ENCODE peak calls at places on chromosome 7, in four cellular contexts. M is pancreas, B is fibroblast of lung, F is ovary. J is an unnamed sample.

GRCh38 chr7:36777062-36777461 is 52.8 kb upstream of the AOAH start:
- DNase-seq in M (no peak), B (no peak), F (no peak), J (no peak)

GRCh38 chr7:27102578-27103442 is at the start of gene HOXA2:
- DNase-seq in M (no peak), B (peak; percentile 91), F (peak; percentile 68), J (no peak)

GRCh38 chr7:42561797-42562196 is 324.8 kb upstream of the GLI3 start:
- DNase-seq in M (no peak), B (no peak), F (no peak), J (no peak)

GRCh38 chr7:620052-620451 is 100.4 kb upstream of the PDGFA start:
- DNase-seq in M (peak; percentile 9), B (peak; percentile 87), F (no peak), J (no peak)

GRCh38 chr7:107506683-107507339 is 37.0 kb downstream of the GPR22 start:
- DNase-seq in M (peak; percentile 76), B (no peak), F (no peak), J (no peak)

GRCh38 chr7:28853150-28853549 is 105.0 kb downstream of the TRIL start:
- DNase-seq in M (no peak), B (peak; percentile 42), F (no peak), J (no peak)

GRCh38 chr7:116969371-116969902 is 16.1 kb downstream of the ST7 start:
- DNase-seq in M (no peak), B (no peak), F (no peak), J (no peak)

GRCh38 chr7:65287023-65287422 is 86.6 kb upstream of the ZNF92 start:
- DNase-seq in M (no peak), B (no peak), F (no peak), J (no peak)

GRCh38 chr7:12131122-12131521 is 80.0 kb upstream of the TMEM106B start:
- DNase-seq in M (no peak), B (no peak), F (no peak), J (no peak)

GRCh38 chr7:50142421-50143113 is 49.5 kb upstream of the ZPBP start:
- DNase-seq in M (no peak), B (peak; percentile 48), F (no peak), J (no peak)

GRCh38 chr7:121120921-121121320 is 132.4 kb downstream of the CPED1 start:
- DNase-seq in M (no peak), B (no peak), F (no peak), J (no peak)

GRCh38 chr7:128800567-128800966 is 8.8 kb downstream of the CCDC136 start:
- DNase-seq in M (no peak), B (no peak), F (no peak), J (no peak)

GRCh38 chr7:78638364-78638763 is 815.1 kb downstream of the MAGI2 start:
- DNase-seq in M (no peak), B (no peak), F (no peak), J (no peak)

GRCh38 chr7:151940048-151940845 is 16.0 kb upstream of the GALNTL5 start:
- DNase-seq in M (no peak), B (peak; percentile 92), F (no peak), J (no peak)

GRCh38 chr7:18469332-18469731 is 26.2 kb upstream of the HDAC9 start:
- DNase-seq in M (no peak), B (no peak), F (no peak), J (no peak)

GRCh38 chr7:93366816-93367215 is 134.7 kb downstream of the VPS50 start:
- DNase-seq in M (no peak), B (no peak), F (no peak), J (no peak)

GRCh38 chr7:143462045-143462444 is 15.6 kb upstream of the TAS2R41 start:
- DNase-seq in M (no peak), B (no peak), F (no peak), J (no peak)

GRCh38 chr7:118328505-118329211 is 104.2 kb downstream of the ANKRD7 start:
- DNase-seq in M (no peak), B (no peak), F (no peak), J (no peak)

GRCh38 chr7:30411173-30411572 is 67.4 kb downstream of the NOD1 start:
- DNase-seq in M (no peak), B (no peak), F (no peak), J (no peak)

GRCh38 chr7:28243861-28244260 is 63.3 kb upstream of the JAZF1 start:
- DNase-seq in M (no peak), B (no peak), F (no peak), J (no peak)

GRCh38 chr7:112112822-112113255 is 93.4 kb downstream of the DOCK4 start:
- DNase-seq in M (no peak), B (peak; percentile 77), F (no peak), J (no peak)

DNA sequence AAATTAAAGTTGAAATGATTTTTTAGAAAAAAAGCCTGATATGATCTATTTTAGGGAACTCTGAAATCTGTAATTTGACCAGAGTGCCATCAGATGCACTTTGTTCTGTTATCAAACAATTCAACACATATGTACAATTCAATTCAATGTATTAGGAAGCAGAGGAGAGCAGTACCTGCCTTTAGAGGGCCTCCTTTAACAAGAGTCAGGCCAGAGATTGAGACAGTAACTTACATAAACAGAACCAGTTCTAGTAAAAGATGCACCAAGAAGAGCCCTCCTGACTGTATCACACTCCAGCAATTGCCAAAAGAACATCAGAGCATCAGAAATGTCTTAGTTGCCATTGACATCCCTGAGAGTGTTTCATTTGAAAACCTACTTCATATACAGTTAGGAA is 1222.7 kb upstream of the LRRN3 start:
- DNase-seq in M (no peak), B (no peak), F (no peak), J (no peak)
- TF ChIP-seq CTCF in M (no peak), B (no peak), F (no peak), J (no peak)

DNA sequence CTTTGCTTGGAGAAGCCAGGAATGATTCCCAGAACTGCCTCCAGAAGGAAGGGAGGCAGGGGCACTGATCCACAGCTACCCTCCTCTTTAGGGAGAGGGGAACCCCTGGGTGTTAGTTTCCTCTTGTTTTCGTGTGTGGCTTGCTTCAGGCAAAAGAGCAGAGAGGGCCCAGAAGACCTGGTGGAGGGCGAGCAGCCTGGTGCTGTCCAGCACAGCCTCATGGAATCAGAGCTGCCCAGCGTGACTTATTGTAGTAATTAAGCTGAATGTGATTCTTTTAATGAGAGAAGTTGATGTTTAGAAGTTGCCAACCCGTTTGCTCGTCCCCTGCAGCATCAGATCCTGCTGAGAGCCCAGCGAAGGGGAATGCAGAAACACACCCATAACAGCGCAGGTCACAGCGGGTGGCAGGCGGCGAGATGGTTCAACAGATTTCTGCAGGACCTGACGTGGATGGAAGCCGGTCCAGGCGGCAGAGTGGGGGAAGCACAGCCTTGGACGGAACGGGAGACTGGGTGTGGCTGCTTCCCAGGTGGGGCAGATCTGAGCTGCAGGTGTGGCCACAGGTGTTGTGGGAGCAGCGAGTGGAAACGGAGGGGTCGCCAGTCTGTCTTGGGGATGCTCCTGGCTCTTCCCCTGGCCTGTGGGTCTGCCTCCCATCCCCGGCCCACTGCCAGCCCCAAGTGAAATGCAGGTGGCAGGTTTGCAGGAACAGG is 53.7 kb upstream of the SHH start:
- DNase-seq in M (no peak), B (no peak), F (no peak), J (peak; percentile 54)
- H3K4me1 ChIP-seq in M (no peaks in the 10 kb centered on the region), B (no peaks in the 10 kb centered on the region), F (no peaks in the 10 kb centered on the region), J (no peaks in the 10 kb centered on the region)

GRCh38 chr7:97731736-97732370 is at the start of gene TAC1:
- DNase-seq in M (no peak), B (peak; percentile 11), F (no peak), J (peak; percentile 53)
- H3K4me3 ChIP-seq in M (no peak within 1 kb of the TSS), B (peak within 1 kb of the TSS; percentile 48), F (no peak within 1 kb of the TSS), J (peak within 1 kb of the TSS; percentile 11)

GRCh38 chr7:83937930-83938329 is 256.7 kb downstream of the SEMA3A start:
- DNase-seq in M (no peak), B (no peak), F (no peak), J (no peak)

GRCh38 chr7:83931968-83932367 is 262.6 kb downstream of the SEMA3A start:
- DNase-seq in M (no peak), B (no peak), F (no peak), J (no peak)

GRCh38 chr7:83936056-83936703 is 258.4 kb downstream of the SEMA3A start:
- DNase-seq in M (peak; percentile 29), B (peak; percentile 88), F (no peak), J (peak; percentile 59)

GRCh38 chr7:83930262-83930661 is 264.3 kb downstream of the SEMA3A start:
- DNase-seq in M (no peak), B (no peak), F (no peak), J (no peak)

DNA sequence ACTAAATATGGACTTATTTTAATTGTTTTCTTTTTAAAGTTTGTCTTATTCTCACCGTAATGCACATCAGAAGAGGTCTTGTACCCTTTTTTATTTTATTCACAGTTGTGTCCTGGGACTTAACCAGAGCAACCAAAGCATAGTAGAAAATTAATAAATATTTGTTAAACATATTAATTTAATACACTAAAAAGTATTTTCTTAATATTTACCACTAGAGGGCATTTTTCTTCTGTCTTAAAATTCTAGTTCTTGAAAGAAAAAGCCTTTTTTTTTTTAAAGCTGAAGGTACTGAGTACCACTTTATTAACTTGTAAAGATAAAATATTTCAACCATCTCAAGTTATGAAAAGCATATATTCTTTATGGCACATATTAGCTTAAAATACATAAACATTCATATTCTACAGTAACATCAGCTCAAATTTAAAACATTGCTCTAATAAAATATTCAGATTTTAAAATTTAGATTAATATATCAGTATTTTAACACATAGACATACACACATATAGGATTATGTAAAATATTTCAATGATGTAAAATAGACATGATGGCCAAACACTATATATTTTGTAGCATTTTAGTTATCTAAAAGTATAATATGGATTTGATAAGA is 260.4 kb downstream of the SEMA3A start:
- DNase-seq in M (no peak), B (peak; percentile 25), F (no peak), J (no peak)
- TF ChIP-seq CTCF in M (no peak), B (no peak), F (no peak), J (no peak)

DNA sequence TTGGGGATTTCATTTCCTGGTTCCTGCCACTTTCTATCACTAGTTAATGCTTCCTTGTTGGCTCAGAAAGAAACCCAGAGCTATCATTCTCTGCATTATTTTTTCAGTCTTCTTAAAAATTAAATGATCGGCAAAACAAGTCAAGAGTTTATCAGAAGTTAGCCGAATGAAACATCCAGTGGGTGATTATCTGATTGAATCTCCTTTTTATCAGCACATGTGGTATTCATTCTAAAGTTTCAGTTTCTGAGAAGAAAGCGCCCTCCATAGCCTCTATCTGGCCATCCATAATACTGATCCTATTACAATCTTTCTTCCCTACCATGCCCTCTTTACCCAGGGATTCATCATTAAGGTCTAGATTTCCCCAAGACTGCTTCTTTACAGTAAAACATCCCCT is 71.8 kb downstream of the OSBPL3 start:
- DNase-seq in M (no peak), B (no peak), F (no peak), J (no peak)
- H3K4me1 ChIP-seq in M (no peaks in the 10 kb centered on the region), B (peaks cover 2% of the 10 kb centered on the region), F (peaks cover 18% of the 10 kb centered on the region), J (no peaks in the 10 kb centered on the region)

DNA sequence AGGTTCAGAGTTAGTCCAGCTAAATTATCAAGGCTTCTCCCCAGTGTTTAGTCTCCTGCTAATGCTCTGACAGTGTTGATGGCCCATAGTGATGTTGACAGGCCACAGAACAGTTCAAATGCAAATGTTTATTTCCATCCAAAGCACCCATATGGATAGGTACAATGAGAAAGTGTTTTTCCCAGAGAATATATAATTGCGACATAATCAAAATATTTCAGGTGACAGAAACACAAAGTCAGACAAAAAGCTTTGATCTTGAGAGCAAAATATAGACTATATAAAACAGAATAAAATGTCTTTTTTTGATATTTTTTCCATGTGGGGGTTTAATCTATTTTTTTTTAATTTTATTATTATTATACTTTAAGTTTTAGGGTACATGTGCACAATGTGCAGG is 642.3 kb upstream of the SEMA3D start:
- DNase-seq in M (no peak), B (no peak), F (no peak), J (no peak)
- H3K4me3 ChIP-seq in M (no peak overlapping the region), B (no peak overlapping the region), F (no peak overlapping the region), J (no peak overlapping the region)

J was measured in tibial artery.